ENCODE peak calls at places on chromosome 19, in six cellular contexts. X is PC-3, R is heart right ventricle, K is brain microvascular endothelial cell, F is right lobe of liver, Y is suprapubic skin. P is an unnamed sample. For H3K27me3, the result is how much of the 10 kb centered on the place peaks cover.

GRCh38 chr19:43504426-43505185 is at the start of gene PHLDB3:
- DNase-seq in Y (no peak), R (peak), K (no peak), X (peak), F (peak), P (no peak)

GRCh38 chr19:19224852-19225494 is 13.2 kb downstream of the NCAN start:
- DNase-seq in R (peak), X (peak), F (peak), Y (no peak), K (peak), P (peak)

GRCh38 chr19:11321206-11322126 is 18.0 kb downstream of the RAB3D start:
- DNase-seq in X (no peak), R (no peak), F (no peak), K (no peak), Y (no peak), P (no peak)

GRCh38 chr19:41353466-41354342 is at the start of gene TGFB1:
- DNase-seq in K (peak), F (peak), R (peak), X (peak), Y (peak), P (peak)

GRCh38 chr19:18433039-18433691 is 4.8 kb downstream of the ISYNA1 start:
- DNase-seq in Y (no peak), X (no peak), R (no peak), K (no peak), F (no peak), P (no peak)

GRCh38 chr19:7488736-7489353 is at the start of gene PEX11G:
- DNase-seq in K (peak), X (peak), F (peak), Y (peak), R (peak), P (peak)

GRCh38 chr19:4208385-4209094 is 20.8 kb upstream of the EBI3 start:
- DNase-seq in F (no peak), K (peak), X (peak), Y (no peak), R (no peak), P (no peak)

GRCh38 chr19:5530701-5531100 is 37.1 kb downstream of the TINCR start:
- DNase-seq in X (no peak), F (no peak), K (no peak), R (no peak), Y (no peak), P (no peak)

GRCh38 chr19:4025317-4025716 is 17.8 kb downstream of the PIAS4 start:
- DNase-seq in R (no peak), X (no peak), K (no peak), Y (no peak), F (no peak), P (no peak)

GRCh38 chr19:10206226-10206873 is 11.6 kb upstream of the DNMT1 start:
- DNase-seq in F (no peak), R (no peak), K (peak), X (peak), Y (no peak), P (no peak)

GRCh38 chr19:39166571-39167391 is 30.0 kb upstream of the NCCRP1 start:
- DNase-seq in R (peak), F (peak), X (peak), Y (peak), K (no peak), P (no peak)

GRCh38 chr19:50717026-50717723 is 2.4 kb downstream of the SHANK1 start:
- DNase-seq in K (no peak), F (no peak), X (no peak), Y (no peak), R (no peak), P (no peak)

GRCh38 chr19:18790566-18791314 is at the start of gene COMP:
- DNase-seq in K (no peak), F (no peak), Y (no peak), X (no peak), R (no peak), P (no peak)

GRCh38 chr19:15508035-15508710 is at the start of gene CYP4F22:
- DNase-seq in K (no peak), X (no peak), R (no peak), Y (no peak), F (no peak), P (no peak)

GRCh38 chr19:9952276-9952675 is 16.0 kb upstream of the OLFM2 start:
- DNase-seq in Y (no peak), X (no peak), R (no peak), K (no peak), F (no peak), P (no peak)

GRCh38 chr19:53906211-53907192 is 2.6 kb upstream of the CACNG7 start:
- DNase-seq in K (no peak), Y (no peak), X (peak), R (peak), F (peak), P (no peak)
- H3K27me3 ChIP-seq in K (under half), Y (half or more), X (under half), R (half or more), F (under half), P (under half)

DNA sequence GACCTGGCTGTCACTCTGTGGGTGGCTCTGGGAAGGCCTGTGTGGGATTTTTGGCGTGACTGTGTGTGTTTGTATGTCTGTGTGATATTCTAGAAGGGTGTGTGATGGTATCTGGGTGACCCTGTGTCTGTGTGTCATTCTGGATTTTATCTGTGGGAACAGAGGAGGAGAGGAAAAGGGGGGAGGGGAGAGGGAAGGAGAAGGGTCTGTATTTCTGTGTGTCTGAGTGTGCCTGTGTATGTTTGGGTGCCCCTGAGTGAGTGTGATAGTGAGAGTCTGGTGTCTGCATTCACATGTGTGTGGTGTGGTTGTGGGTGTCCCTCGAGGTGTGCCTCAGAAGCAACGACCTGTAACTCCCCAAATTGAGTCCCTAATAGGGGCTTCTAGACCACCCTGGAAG is 8.1 kb upstream of the NFIX start:
- DNase-seq in K (no peak), F (no peak), R (no peak), Y (no peak), X (no peak), P (no peak)
- H3K27me3 ChIP-seq in K (under half), F (under half), R (under half), Y (under half), X (under half), P (under half)

DNA sequence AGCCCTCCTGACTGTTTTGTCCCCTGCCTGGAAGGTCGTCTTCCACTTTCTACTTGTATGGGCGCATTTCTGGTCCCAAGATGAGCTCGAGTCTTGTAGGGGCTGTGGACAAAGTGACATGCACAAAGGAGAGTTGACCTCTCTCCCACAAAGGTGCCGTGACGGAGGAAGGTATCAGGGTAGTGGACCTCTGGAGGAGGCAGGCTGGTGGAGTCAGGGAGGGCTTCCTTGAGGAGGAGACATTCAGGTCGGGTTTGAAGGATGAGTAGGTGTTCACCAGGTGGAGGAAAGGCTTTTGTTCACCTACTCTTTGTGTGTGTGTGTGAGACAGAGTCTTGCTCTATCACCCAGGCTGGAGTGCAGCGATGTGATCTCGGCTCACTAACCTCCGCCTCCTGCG is 1.7 kb downstream of the CYTH2 start:
- DNase-seq in Y (no peak), R (no peak), F (no peak), K (no peak), X (no peak), P (no peak)
- H3K27me3 ChIP-seq in Y (under half), R (under half), F (under half), K (under half), X (under half), P (under half)

GRCh38 chr19:29880498-29881081 is 61.4 kb upstream of the URI1 start:
- DNase-seq in K (no peak), X (no peak), F (no peak), R (no peak), Y (peak), P (no peak)
- H3K27me3 ChIP-seq in K (under half), X (under half), F (under half), R (under half), Y (under half), P (under half)